ENCODE peak calls at places on chromosomes 12 and 14, in ten cellular contexts. I is heart left ventricle; Y is heart right ventricle; U is ovary; C is left ventricle myocardium inferior; Z is aorta; V is CD4-positive, alpha-beta T cell; J is CD4-positive, CD25-positive, alpha-beta regulatory T cell; D is adipocyte; S is tibial artery. R is an unnamed sample. For H3K27me3, the result is how much of the 10 kb centered on the place peaks cover.

GRCh38 chr14:90831821-90832220 is 15.6 kb upstream of the TTC7B start:
- DNase-seq in I (no peak), Y (no peak), U (no peak), C (no peak), Z (peak), V (no peak), J (no peak), D (no peak), S (no peak), R (no peak)

GRCh38 chr14:54738009-54738408 is 164.6 kb downstream of the GCH1 start:
- DNase-seq in I (no peak), Y (no peak), U (no peak), C (no peak), Z (peak), V (no peak), J (peak), D (no peak), S (no peak), R (no peak)

GRCh38 chr14:95294834-95295599 is 24.7 kb downstream of the CLMN start:
- DNase-seq in I (no peak), Y (no peak), U (no peak), C (no peak), Z (no peak), V (no peak), J (no peak), D (no peak), S (peak), R (no peak)

GRCh38 chr14:57987051-57987450 is 121.2 kb upstream of the SLC35F4 start:
- DNase-seq in I (no peak), Y (no peak), U (no peak), C (no peak), Z (no peak), V (no peak), J (no peak), D (no peak), S (no peak), R (no peak)

GRCh38 chr12:57476162-57476992 is 3.3 kb downstream of the ARHGAP9 start:
- DNase-seq in I (no peak), Y (no peak), U (no peak), C (no peak), Z (peak), V (peak), J (peak), D (no peak), S (no peak), R (peak)

GRCh38 chr12:131040491-131040890 is 86.8 kb downstream of the ADGRD1 start:
- DNase-seq in I (peak), Y (no peak), U (no peak), C (no peak), Z (no peak), V (no peak), J (no peak), D (no peak), S (no peak), R (peak)

GRCh38 chr12:79424109-79424721 is 266.5 kb downstream of the PAWR start:
- DNase-seq in I (no peak), Y (no peak), U (no peak), C (no peak), Z (no peak), V (no peak), J (no peak), D (peak), S (no peak), R (no peak)

GRCh38 chr14:100304825-100305445 is 1.3 kb downstream of the SLC25A29 start:
- DNase-seq in I (no peak), Y (peak), U (peak), C (peak), Z (peak), V (no peak), J (peak), D (peak), S (no peak), R (peak)

GRCh38 chr14:103130965-103131364 is 7.7 kb downstream of the TNFAIP2 start:
- DNase-seq in I (no peak), Y (no peak), U (peak), C (no peak), Z (no peak), V (no peak), J (no peak), D (peak), S (no peak), R (no peak)

GRCh38 chr14:50399251-50400032 is 2.8 kb upstream of the CDKL1 start:
- DNase-seq in I (no peak), Y (no peak), U (peak), C (no peak), Z (peak), V (no peak), J (no peak), D (peak), S (peak), R (no peak)

GRCh38 chr12:13913371-13913770 is 68.0 kb downstream of the GRIN2B start:
- DNase-seq in I (no peak), Y (no peak), U (no peak), C (no peak), Z (no peak), V (no peak), J (no peak), D (no peak), S (no peak), R (no peak)

GRCh38 chr12:95820096-95820703 is 29.6 kb upstream of the NTN4 start:
- DNase-seq in I (no peak), Y (no peak), U (peak), C (no peak), Z (no peak), V (no peak), J (no peak), D (peak), S (no peak), R (no peak)

GRCh38 chr12:109234012-109234411 is 75.1 kb downstream of the FOXN4 start:
- DNase-seq in I (no peak), Y (no peak), U (no peak), C (no peak), Z (no peak), V (no peak), J (no peak), D (no peak), S (no peak), R (no peak)

GRCh38 chr12:108457734-108458361 is 57.2 kb upstream of the FICD start:
- DNase-seq in I (no peak), Y (no peak), U (no peak), C (no peak), Z (no peak), V (no peak), J (no peak), D (peak), S (no peak), R (no peak)

GRCh38 chr12:28883406-28883997 is 265.6 kb upstream of the FAR2 start:
- DNase-seq in I (no peak), Y (no peak), U (no peak), C (no peak), Z (no peak), V (no peak), J (no peak), D (no peak), S (no peak), R (no peak)

GRCh38 chr12:617304-617915 is 45.8 kb downstream of the NINJ2 start:
- DNase-seq in I (peak), Y (peak), U (peak), C (peak), Z (peak), V (no peak), J (no peak), D (no peak), S (no peak), R (peak)

GRCh38 chr12:52557481-52557880 is 4.5 kb upstream of the KRT71 start:
- DNase-seq in I (no peak), Y (no peak), U (no peak), C (no peak), Z (no peak), V (no peak), J (no peak), D (no peak), S (no peak), R (no peak)

GRCh38 chr12:2384533-2385328 is 331.9 kb downstream of the CACNA1C start:
- DNase-seq in I (no peak), Y (no peak), U (no peak), C (no peak), Z (no peak), V (no peak), J (no peak), D (peak), S (no peak), R (no peak)

GRCh38 chr14:74469548-74470518 is 23.3 kb downstream of the NPC2 start:
- DNase-seq in I (no peak), Y (no peak), U (no peak), C (no peak), Z (no peak), V (no peak), J (no peak), D (no peak), S (peak), R (no peak)

GRCh38 chr12:53736602-53737493 is 9.6 kb upstream of the CALCOCO1 start:
- DNase-seq in I (no peak), Y (no peak), U (no peak), C (no peak), Z (no peak), V (no peak), J (no peak), D (no peak), S (no peak), R (no peak)

GRCh38 chr12:53737494-53737808 is 10.2 kb upstream of the CALCOCO1 start:
- DNase-seq in I (no peak), Y (no peak), U (no peak), C (no peak), Z (no peak), V (no peak), J (no peak), D (no peak), S (no peak), R (no peak)

GRCh38 chr12:53739285-53740129 is 12.3 kb upstream of the CALCOCO1 start:
- DNase-seq in I (no peak), Y (no peak), U (no peak), C (no peak), Z (no peak), V (no peak), J (no peak), D (peak), S (peak), R (no peak)

GRCh38 chr12:53738834-53739284 is 11.6 kb upstream of the CALCOCO1 start:
- DNase-seq in I (no peak), Y (no peak), U (no peak), C (no peak), Z (no peak), V (no peak), J (peak), D (no peak), S (no peak), R (no peak)

DNA sequence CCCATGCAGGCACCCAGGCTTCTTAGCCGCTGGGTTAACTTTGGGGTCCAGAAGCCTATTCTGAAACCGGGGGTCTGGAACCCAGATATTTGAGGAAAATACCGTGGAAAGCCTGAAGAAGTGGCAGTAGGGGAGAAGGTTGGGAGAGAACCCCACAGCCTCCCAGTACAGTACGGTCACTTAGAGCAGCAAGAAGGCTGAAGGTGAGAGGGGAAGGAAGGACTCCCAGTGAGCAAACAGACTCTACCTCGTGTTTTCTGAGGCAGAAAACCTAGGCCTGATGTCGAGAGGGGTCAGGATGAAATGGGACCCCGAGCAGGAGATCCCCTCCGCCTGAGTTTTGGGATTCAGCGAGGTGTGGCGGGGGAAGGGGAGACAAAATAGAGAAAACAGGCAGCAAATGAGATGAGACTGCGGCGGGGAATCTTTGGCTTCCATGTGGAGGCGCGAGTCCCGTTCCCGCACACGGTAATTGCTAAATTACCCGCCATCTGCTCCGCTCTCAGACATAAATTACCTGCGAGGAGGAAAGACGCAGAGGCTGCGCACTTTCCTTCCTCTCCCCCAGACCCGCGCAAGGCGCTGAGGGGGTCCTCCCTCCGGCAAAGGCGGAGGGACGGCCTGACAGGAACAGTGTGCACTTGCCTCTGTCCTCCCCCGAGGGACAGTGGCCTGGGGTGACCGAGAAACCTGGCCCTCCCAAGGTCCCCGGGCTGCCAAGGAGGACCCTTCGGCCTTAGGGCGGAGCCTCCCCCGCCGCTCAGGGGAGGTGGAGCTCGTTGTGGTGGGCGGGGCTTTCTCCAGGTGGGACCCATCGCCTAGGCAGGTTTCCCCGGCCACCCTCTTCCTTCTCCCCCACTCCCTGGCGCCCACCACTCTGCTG is 10.9 kb upstream of the CALCOCO1 start:
- DNase-seq in I (no peak), Y (no peak), U (no peak), C (no peak), Z (no peak), V (peak), J (no peak), D (no peak), S (no peak), R (peak)
- H3K27me3 ChIP-seq in I (under half), Y (half or more), U (under half), C (half or more), Z (under half), V (under half), J (half or more), D (under half), S (under half), R (under half)

DNA sequence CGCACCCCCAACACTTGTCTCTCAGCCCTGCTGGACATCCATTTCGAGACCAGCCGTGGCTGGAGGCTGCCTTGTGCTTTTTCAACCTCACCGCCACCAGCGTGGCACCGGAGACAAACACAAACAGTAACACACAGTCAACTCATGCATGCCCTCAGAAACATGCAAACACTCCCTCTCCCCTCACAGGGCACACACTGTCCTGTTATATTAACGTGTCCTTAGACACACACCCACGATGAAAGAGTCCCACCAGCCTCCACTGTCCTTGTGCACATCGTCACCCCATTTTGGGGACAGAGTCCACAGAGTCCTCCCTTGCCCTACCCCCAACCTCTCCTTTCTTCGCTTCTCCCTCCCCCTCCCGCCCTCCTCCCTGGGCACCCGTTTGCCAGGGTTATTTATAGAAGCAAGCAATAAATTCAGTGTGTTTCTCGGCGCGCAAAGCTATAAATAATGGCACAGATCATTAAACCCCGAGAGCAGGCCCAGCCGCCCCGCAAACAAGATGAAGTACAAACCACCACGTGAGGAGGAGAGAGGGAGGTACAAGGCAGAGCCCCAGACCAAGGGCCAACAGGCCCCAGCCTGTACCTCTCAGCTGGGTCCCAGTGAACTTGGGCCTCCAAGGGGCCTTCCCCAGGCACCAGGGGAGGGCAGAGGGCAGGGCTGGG is 27.8 kb downstream of the SMUG1 start:
- DNase-seq in I (no peak), Y (no peak), U (no peak), C (no peak), Z (no peak), V (no peak), J (no peak), D (no peak), S (no peak), R (no peak)
- H3K27me3 ChIP-seq in I (under half), Y (under half), U (under half), C (half or more), Z (under half), V (under half), J (under half), D (under half), S (under half), R (under half)

GRCh38 chr12:4448943-4449861 is 3.6 kb upstream of the FGF6 start:
- DNase-seq in I (no peak), Y (no peak), U (no peak), C (no peak), Z (no peak), V (no peak), J (no peak), D (no peak), S (no peak), R (no peak)

GRCh38 chr12:4445156-4446020 is at the start of gene FGF6:
- DNase-seq in I (no peak), Y (no peak), U (no peak), C (no peak), Z (no peak), V (no peak), J (no peak), D (no peak), S (no peak), R (no peak)

GRCh38 chr12:4446335-4446734 is 720 bp upstream of the FGF6 start:
- DNase-seq in I (no peak), Y (no peak), U (no peak), C (no peak), Z (no peak), V (no peak), J (no peak), D (no peak), S (no peak), R (no peak)

GRCh38 chr12:4448376-4448775 is 2.8 kb upstream of the FGF6 start:
- DNase-seq in I (no peak), Y (no peak), U (no peak), C (no peak), Z (no peak), V (no peak), J (no peak), D (no peak), S (no peak), R (no peak)

DNA sequence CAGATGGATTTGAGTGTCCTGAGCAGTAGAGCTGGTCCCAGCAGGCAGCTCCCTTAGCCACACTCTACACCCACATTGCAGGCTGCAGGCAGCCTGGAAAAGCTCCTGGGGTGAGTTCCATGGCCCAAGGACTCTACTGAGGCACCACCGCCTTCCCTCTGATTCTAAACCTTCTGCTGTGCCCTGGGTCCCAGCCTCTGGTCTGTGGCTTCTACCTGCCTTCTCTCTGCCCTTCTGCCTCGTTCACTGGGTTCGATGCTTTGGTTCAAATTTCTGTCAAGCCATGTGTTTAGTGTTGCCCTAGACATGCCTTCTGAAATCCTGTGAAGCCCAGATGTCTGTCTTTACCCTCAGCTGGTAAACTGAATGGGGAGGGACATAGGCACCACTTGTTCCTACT is 1.5 kb upstream of the FGF6 start:
- DNase-seq in I (no peak), Y (no peak), U (no peak), C (no peak), Z (no peak), V (no peak), J (no peak), D (no peak), S (no peak), R (no peak)
- H3K27me3 ChIP-seq in I (under half), Y (under half), U (under half), C (under half), Z (under half), V (under half), J (under half), D (under half), S (under half), R (under half)

DNA sequence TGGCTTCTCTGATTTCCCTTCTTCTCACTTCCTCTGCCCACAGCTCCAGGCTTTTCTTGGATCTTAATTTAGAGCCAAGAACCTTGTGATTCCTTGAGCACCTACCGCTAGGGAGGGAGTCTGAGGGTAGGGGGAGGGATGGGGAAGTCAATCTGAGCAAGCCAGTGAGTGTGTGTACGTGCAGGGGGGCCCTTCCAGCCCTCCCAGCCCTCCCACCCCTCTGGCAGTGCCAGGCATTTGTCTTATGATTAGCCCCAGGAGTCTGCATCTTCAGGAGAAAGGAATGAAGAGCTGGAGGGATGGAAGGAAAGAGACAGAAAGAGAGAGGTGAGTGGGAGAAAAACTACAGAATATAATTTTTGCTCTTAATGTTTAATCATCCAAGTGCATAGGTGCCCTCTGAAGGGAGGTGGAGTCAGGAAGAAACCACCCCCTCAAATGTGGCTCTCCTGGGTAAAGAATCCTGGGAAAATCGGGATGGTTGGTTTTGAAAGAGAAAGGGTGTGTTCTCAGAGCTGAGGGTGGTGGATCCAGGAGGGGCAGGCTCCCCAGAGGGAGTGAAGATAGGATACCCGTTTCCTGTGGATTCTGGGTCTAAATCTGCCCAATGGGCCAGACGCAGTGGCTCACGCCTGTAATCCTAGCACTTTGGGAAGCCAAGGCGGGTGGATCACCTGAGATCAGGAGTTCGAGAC is 2.1 kb downstream of the PIANP start:
- DNase-seq in I (no peak), Y (no peak), U (no peak), C (no peak), Z (no peak), V (no peak), J (no peak), D (no peak), S (no peak), R (no peak)
- H3K27me3 ChIP-seq in I (under half), Y (half or more), U (under half), C (half or more), Z (under half), V (under half), J (under half), D (under half), S (under half), R (under half)

GRCh38 chr12:53696655-53697321 is 20.9 kb upstream of the ATP5MC2 start:
- DNase-seq in I (no peak), Y (no peak), U (no peak), C (no peak), Z (no peak), V (no peak), J (no peak), D (no peak), S (no peak), R (no peak)
- H3K27me3 ChIP-seq in I (under half), Y (half or more), U (under half), C (half or more), Z (under half), V (half or more), J (half or more), D (under half), S (under half), R (under half)